ENCODE peak calls at places on chromosomes 11 and 22, in ten cellular contexts. One of them, this sample, is unnamed.
A peak's percentile ranks its signal among the peaks of the same experiment; 100 is the strongest.

GRCh38 chr11:16917941-16918340 is 96.3 kb downstream of the PLEKHA7 start:
- DNase-seq in stomach: no peak
- DNase-seq in endothelial cell: no peak
- DNase-seq in choroid plexus epithelial cell: no peak
- DNase-seq in cardiac muscle cell: peak; percentile 40
- DNase-seq in AG04450: no peak
- DNase-seq in adrenal gland: no peak
- DNase-seq in endodermal cell: no peak
- DNase-seq in MCF 10A: no peak
- DNase-seq in AG10803: no peak
- DNase-seq in this sample: no peak

GRCh38 chr11:79439430-79439892 is 1.4 kb downstream of the TENM4 start:
- DNase-seq in AG10803: peak; percentile 37
- DNase-seq in endothelial cell: peak; percentile 8
- DNase-seq in cardiac muscle cell: peak; percentile 8
- DNase-seq in adrenal gland: peak; percentile 27
- DNase-seq in AG04450: no peak
- DNase-seq in endodermal cell: no peak
- DNase-seq in MCF 10A: peak; percentile 31
- DNase-seq in stomach: no peak
- DNase-seq in choroid plexus epithelial cell: peak; percentile 8
- DNase-seq in this sample: peak; percentile 22

GRCh38 chr11:63602296-63602695 is 11.9 kb downstream of the PLAAT3 start:
- DNase-seq in AG04450: no peak
- DNase-seq in endodermal cell: no peak
- DNase-seq in adrenal gland: peak; percentile 52
- DNase-seq in MCF 10A: no peak
- DNase-seq in AG10803: peak; percentile 45
- DNase-seq in stomach: no peak
- DNase-seq in cardiac muscle cell: peak; percentile 78
- DNase-seq in endothelial cell: no peak
- DNase-seq in choroid plexus epithelial cell: peak; percentile 86
- DNase-seq in this sample: no peak

GRCh38 chr22:18114976-18115652 is 4.5 kb downstream of the TUBA8 start:
- DNase-seq in choroid plexus epithelial cell: no peak
- DNase-seq in stomach: no peak
- DNase-seq in endodermal cell: no peak
- DNase-seq in AG10803: no peak
- DNase-seq in adrenal gland: no peak
- DNase-seq in endothelial cell: no peak
- DNase-seq in AG04450: no peak
- DNase-seq in MCF 10A: no peak
- DNase-seq in cardiac muscle cell: no peak
- DNase-seq in this sample: no peak

GRCh38 chr11:130671801-130672700 is 223.6 kb downstream of the ADAMTS15 start:
- DNase-seq in stomach: peak; percentile 49
- DNase-seq in cardiac muscle cell: peak; percentile 91
- DNase-seq in AG04450: peak; percentile 84
- DNase-seq in AG10803: peak; percentile 87
- DNase-seq in choroid plexus epithelial cell: peak; percentile 88
- DNase-seq in endodermal cell: peak; percentile 58
- DNase-seq in adrenal gland: no peak
- DNase-seq in endothelial cell: no peak
- DNase-seq in MCF 10A: peak; percentile 1
- DNase-seq in this sample: peak; percentile 41

GRCh38 chr11:94751806-94752205 is 16.4 kb upstream of the AMOTL1 start:
- DNase-seq in MCF 10A: no peak
- DNase-seq in stomach: no peak
- DNase-seq in AG04450: no peak
- DNase-seq in endothelial cell: no peak
- DNase-seq in AG10803: peak; percentile 74
- DNase-seq in choroid plexus epithelial cell: no peak
- DNase-seq in cardiac muscle cell: no peak
- DNase-seq in endodermal cell: no peak
- DNase-seq in adrenal gland: no peak
- DNase-seq in this sample: no peak

GRCh38 chr11:72478596-72479143 is 44.3 kb upstream of the CLPB start:
- DNase-seq in stomach: no peak
- DNase-seq in adrenal gland: no peak
- DNase-seq in AG04450: no peak
- DNase-seq in cardiac muscle cell: peak; percentile 23
- DNase-seq in AG10803: peak; percentile 29
- DNase-seq in choroid plexus epithelial cell: peak; percentile 24
- DNase-seq in MCF 10A: no peak
- DNase-seq in endothelial cell: no peak
- DNase-seq in endodermal cell: no peak
- DNase-seq in this sample: no peak

GRCh38 chr11:63882555-63883242 is 34.3 kb downstream of the RCOR2 start:
- DNase-seq in adrenal gland: peak; percentile 26
- DNase-seq in MCF 10A: no peak
- DNase-seq in endodermal cell: peak; percentile 87
- DNase-seq in AG04450: no peak
- DNase-seq in stomach: no peak
- DNase-seq in AG10803: no peak
- DNase-seq in choroid plexus epithelial cell: no peak
- DNase-seq in endothelial cell: no peak
- DNase-seq in cardiac muscle cell: no peak
- DNase-seq in this sample: no peak

GRCh38 chr11:119483341-119483880 is 60.4 kb upstream of the THY1 start:
- DNase-seq in MCF 10A: no peak
- DNase-seq in endodermal cell: peak; percentile 29
- DNase-seq in AG10803: no peak
- DNase-seq in choroid plexus epithelial cell: no peak
- DNase-seq in stomach: peak; percentile 15
- DNase-seq in adrenal gland: peak; percentile 8
- DNase-seq in endothelial cell: no peak
- DNase-seq in AG04450: no peak
- DNase-seq in cardiac muscle cell: no peak
- DNase-seq in this sample: no peak

GRCh38 chr22:30649430-30650007 is 13.9 kb downstream of the SLC35E4 start:
- DNase-seq in AG10803: peak; percentile 56
- DNase-seq in cardiac muscle cell: peak; percentile 46
- DNase-seq in endodermal cell: peak; percentile 73
- DNase-seq in stomach: peak; percentile 78
- DNase-seq in choroid plexus epithelial cell: peak; percentile 62
- DNase-seq in endothelial cell: no peak
- DNase-seq in adrenal gland: peak; percentile 67
- DNase-seq in MCF 10A: peak; percentile 71
- DNase-seq in AG04450: no peak
- DNase-seq in this sample: no peak

GRCh38 chr22:49944399-49944891 is 16.1 kb upstream of the PIM3 start:
- DNase-seq in AG10803: no peak
- DNase-seq in AG04450: no peak
- DNase-seq in stomach: no peak
- DNase-seq in endothelial cell: no peak
- DNase-seq in cardiac muscle cell: no peak
- DNase-seq in choroid plexus epithelial cell: no peak
- DNase-seq in endodermal cell: no peak
- DNase-seq in MCF 10A: no peak
- DNase-seq in adrenal gland: no peak
- DNase-seq in this sample: no peak
- TF ChIP-seq CTCF in AG10803: no peak
- TF ChIP-seq CTCF in AG04450: no peak
- TF ChIP-seq CTCF in stomach: no peak
- TF ChIP-seq CTCF in endothelial cell: no peak
- TF ChIP-seq CTCF in cardiac muscle cell: no peak
- TF ChIP-seq CTCF in choroid plexus epithelial cell: no peak
- TF ChIP-seq CTCF in endodermal cell: no peak
- TF ChIP-seq CTCF in MCF 10A: no peak
- TF ChIP-seq CTCF in adrenal gland: no peak
- TF ChIP-seq CTCF in this sample: no peak

DNA sequence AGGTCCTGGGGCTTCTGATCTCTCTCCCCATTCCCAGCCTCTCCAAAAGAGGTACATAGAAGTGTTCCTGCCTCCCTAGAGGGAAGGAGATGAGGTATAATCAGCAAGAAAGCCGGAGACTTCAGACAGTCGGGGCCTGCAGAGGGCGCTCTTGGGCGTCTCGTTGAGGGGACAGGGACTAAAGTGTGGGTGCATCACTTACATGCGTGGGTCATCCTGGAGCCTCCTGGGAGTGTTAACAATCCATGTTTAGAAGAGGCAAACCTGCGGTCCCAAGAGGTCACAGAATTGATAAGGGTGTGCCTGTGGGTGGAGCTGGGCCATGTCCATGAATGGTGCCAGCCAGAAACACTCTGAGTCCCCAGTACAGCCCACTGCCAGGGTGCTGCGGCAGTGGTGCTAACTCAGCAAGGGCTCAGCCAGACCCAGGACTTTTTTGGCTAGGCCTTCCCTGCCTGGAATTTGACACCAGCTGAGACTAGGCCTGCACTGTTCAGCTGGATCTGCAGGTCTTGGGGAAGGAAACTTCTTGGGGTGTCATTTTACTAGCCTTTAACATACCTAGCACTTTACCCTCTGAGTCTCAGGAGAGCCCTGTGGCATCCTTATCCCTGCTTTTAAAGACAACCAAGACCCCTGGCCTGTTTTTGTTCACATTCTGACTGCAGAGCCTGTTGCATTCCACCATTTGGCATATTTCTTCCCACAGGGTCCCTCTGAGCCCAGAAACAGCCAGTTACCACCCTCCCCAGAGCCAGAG is 5.5 kb downstream of the YDJC start:
- DNase-seq in stomach: no peak
- DNase-seq in AG04450: no peak
- DNase-seq in choroid plexus epithelial cell: peak; percentile 36
- DNase-seq in cardiac muscle cell: peak; percentile 18
- DNase-seq in endodermal cell: peak; percentile 92
- DNase-seq in endothelial cell: peak; percentile 63
- DNase-seq in adrenal gland: no peak
- DNase-seq in AG10803: no peak
- DNase-seq in MCF 10A: peak; percentile 46
- DNase-seq in this sample: peak; percentile 65
- TF ChIP-seq CTCF in stomach: peak; percentile 10
- TF ChIP-seq CTCF in AG04450: peak; percentile 47
- TF ChIP-seq CTCF in choroid plexus epithelial cell: peak; percentile 74
- TF ChIP-seq CTCF in cardiac muscle cell: peak; percentile 65
- TF ChIP-seq CTCF in endodermal cell: peak; percentile 85
- TF ChIP-seq CTCF in endothelial cell: peak; percentile 28
- TF ChIP-seq CTCF in adrenal gland: peak; percentile 16
- TF ChIP-seq CTCF in AG10803: peak; percentile 48
- TF ChIP-seq CTCF in MCF 10A: peak; percentile 59
- TF ChIP-seq CTCF in this sample: peak; percentile 45

GRCh38 chr11:2737226-2737590 is 37.4 kb upstream of the KCNQ1OT1 start:
- DNase-seq in endodermal cell: no peak
- DNase-seq in AG10803: no peak
- DNase-seq in AG04450: no peak
- DNase-seq in adrenal gland: peak; percentile 49
- DNase-seq in cardiac muscle cell: no peak
- DNase-seq in stomach: no peak
- DNase-seq in endothelial cell: no peak
- DNase-seq in choroid plexus epithelial cell: no peak
- DNase-seq in MCF 10A: no peak
- DNase-seq in this sample: no peak

GRCh38 chr11:2732940-2733628 is 33.3 kb upstream of the KCNQ1OT1 start:
- DNase-seq in endothelial cell: no peak
- DNase-seq in choroid plexus epithelial cell: no peak
- DNase-seq in MCF 10A: no peak
- DNase-seq in cardiac muscle cell: no peak
- DNase-seq in AG10803: no peak
- DNase-seq in stomach: no peak
- DNase-seq in endodermal cell: no peak
- DNase-seq in adrenal gland: no peak
- DNase-seq in AG04450: no peak
- DNase-seq in this sample: no peak

GRCh38 chr11:2734181-2735052 is 34.6 kb upstream of the KCNQ1OT1 start:
- DNase-seq in stomach: no peak
- DNase-seq in adrenal gland: no peak
- DNase-seq in AG10803: no peak
- DNase-seq in choroid plexus epithelial cell: no peak
- DNase-seq in AG04450: no peak
- DNase-seq in endodermal cell: no peak
- DNase-seq in endothelial cell: no peak
- DNase-seq in MCF 10A: no peak
- DNase-seq in cardiac muscle cell: no peak
- DNase-seq in this sample: no peak

GRCh38 chr11:2736577-2737225 is 36.9 kb upstream of the KCNQ1OT1 start:
- DNase-seq in adrenal gland: no peak
- DNase-seq in endodermal cell: no peak
- DNase-seq in choroid plexus epithelial cell: no peak
- DNase-seq in AG10803: no peak
- DNase-seq in AG04450: no peak
- DNase-seq in cardiac muscle cell: no peak
- DNase-seq in stomach: no peak
- DNase-seq in endothelial cell: no peak
- DNase-seq in MCF 10A: no peak
- DNase-seq in this sample: no peak

DNA sequence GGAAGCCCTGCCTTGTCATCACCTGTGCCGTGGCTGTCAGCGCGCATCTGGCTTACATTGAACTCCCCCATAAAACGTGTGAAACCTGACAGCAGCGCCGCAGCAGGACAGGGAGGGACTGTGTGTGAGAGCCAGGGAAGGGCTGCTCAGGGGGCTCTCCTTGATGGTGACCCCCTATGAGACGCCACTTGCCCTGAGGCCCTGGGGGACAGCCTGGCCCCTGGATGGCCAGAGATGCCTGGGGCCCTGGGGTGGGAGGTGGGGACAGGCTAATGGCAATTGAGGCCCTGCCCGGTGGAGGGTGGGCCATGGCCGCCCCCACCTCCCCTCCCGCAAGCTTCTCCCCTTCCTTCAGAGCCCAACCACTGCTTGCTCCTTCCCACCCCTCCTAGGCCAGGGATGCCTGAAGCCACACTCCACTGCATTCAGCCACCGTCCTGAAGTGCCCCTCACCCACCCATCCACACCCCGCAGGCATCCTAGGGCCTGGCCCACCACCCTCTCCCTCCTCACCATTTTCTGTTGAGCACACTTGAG is 35.3 kb upstream of the KCNQ1OT1 start:
- DNase-seq in choroid plexus epithelial cell: no peak
- DNase-seq in AG10803: no peak
- DNase-seq in endothelial cell: no peak
- DNase-seq in cardiac muscle cell: no peak
- DNase-seq in adrenal gland: no peak
- DNase-seq in endodermal cell: no peak
- DNase-seq in MCF 10A: no peak
- DNase-seq in stomach: no peak
- DNase-seq in AG04450: no peak
- DNase-seq in this sample: no peak
- TF ChIP-seq CTCF in choroid plexus epithelial cell: no peak
- TF ChIP-seq CTCF in AG10803: no peak
- TF ChIP-seq CTCF in endothelial cell: no peak
- TF ChIP-seq CTCF in cardiac muscle cell: no peak
- TF ChIP-seq CTCF in adrenal gland: no peak
- TF ChIP-seq CTCF in endodermal cell: no peak
- TF ChIP-seq CTCF in MCF 10A: no peak
- TF ChIP-seq CTCF in stomach: no peak
- TF ChIP-seq CTCF in AG04450: no peak
- TF ChIP-seq CTCF in this sample: no peak

DNA sequence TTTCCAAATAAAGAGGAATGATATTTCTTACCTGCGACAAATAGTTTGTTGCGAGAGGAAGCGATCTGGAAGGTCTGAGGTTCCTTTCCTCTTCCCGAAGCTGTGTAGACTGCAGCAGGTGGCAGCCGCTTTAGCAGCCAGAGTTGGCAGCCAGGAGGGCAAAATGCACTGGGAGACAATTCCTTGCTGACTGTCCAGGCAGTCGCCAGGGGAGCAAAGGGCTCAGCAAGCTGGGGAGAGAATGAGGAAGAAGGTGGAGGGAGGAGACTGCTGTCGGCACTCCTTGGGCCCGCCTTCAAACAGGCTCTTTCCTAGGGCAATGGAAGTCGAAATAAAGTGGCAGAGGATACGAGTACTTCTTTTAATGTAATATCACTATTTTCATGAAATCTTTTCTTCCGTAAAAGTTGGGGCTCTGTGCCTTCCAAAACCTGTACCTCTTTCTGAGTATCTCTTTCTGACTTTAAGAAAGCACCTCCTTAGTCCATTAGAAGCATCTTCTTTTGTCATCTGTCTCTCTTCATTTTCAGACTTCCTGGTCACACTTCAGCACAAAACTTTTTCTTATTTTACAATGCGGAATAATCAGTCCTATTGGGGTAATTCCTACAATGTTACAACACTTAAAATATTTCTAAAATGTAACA is at the start of gene IL18:
- DNase-seq in endothelial cell: peak; percentile 17
- DNase-seq in stomach: peak; percentile 67
- DNase-seq in AG04450: no peak
- DNase-seq in cardiac muscle cell: no peak
- DNase-seq in AG10803: no peak
- DNase-seq in adrenal gland: peak; percentile 30
- DNase-seq in MCF 10A: peak; percentile 88
- DNase-seq in endodermal cell: peak; percentile 75
- DNase-seq in choroid plexus epithelial cell: peak; percentile 21
- DNase-seq in this sample: peak; percentile 23
- TF ChIP-seq CTCF in endothelial cell: no peak
- TF ChIP-seq CTCF in stomach: no peak
- TF ChIP-seq CTCF in AG04450: no peak
- TF ChIP-seq CTCF in cardiac muscle cell: no peak
- TF ChIP-seq CTCF in AG10803: no peak
- TF ChIP-seq CTCF in adrenal gland: no peak
- TF ChIP-seq CTCF in MCF 10A: no peak
- TF ChIP-seq CTCF in endodermal cell: no peak
- TF ChIP-seq CTCF in choroid plexus epithelial cell: no peak
- TF ChIP-seq CTCF in this sample: no peak

This sample was measured in nephron progenitor cell.